ENCODE peak calls at places on chromosomes 13 and 19, in ten cellular contexts. O is H1, B is IMR-90, Y is endothelial cell of umbilical vein, V is SK-N-SH, Z is PC-9, H is GM23338, C is PC-3, F is HCT116, L is OCI-LY7. E is an unnamed sample.
A peak's percentile ranks its signal among the peaks of the same experiment; 100 is the strongest.

GRCh38 chr19:52786078-52786463 is 520 bp downstream of the ZNF600 start:
- DNase-seq in L (no peak), Z (no peak), F (no peak), C (peak; percentile 19), H (peak; percentile 39), Y (peak; percentile 2), O (peak; percentile 55), V (peak; percentile 41), B (no peak), E (peak; percentile 35)

GRCh38 chr13:41060723-41061074 is 610 bp upstream of the WBP4 start:
- DNase-seq in Z (peak; percentile 58), B (no peak), Y (peak; percentile 81), O (peak; percentile 90), H (peak; percentile 76), L (peak; percentile 86), C (peak; percentile 67), F (peak; percentile 47), V (peak; percentile 75), E (peak; percentile 92)

GRCh38 chr13:40813662-40814454 is 24.4 kb downstream of the SLC25A15 start:
- DNase-seq in Y (peak; percentile 16), C (peak; percentile 53), B (peak; percentile 34), H (peak; percentile 78), F (no peak), V (peak; percentile 27), O (peak; percentile 57), L (peak; percentile 73), Z (no peak), E (peak; percentile 41)

GRCh38 chr13:110229905-110230563 is 76.9 kb downstream of the COL4A1 start:
- DNase-seq in O (no peak), Z (no peak), H (no peak), C (no peak), L (no peak), B (no peak), V (no peak), F (no peak), Y (no peak), E (no peak)

GRCh38 chr13:20217168-20217567 is 15.0 kb downstream of the GJB6 start:
- DNase-seq in O (no peak), B (no peak), V (no peak), Z (no peak), H (no peak), F (no peak), Y (no peak), C (no peak), L (no peak), E (no peak)

GRCh38 chr19:41694831-41695635 is 7.0 kb upstream of the CEACAM7 start:
- DNase-seq in V (no peak), Y (no peak), L (no peak), B (no peak), H (no peak), C (no peak), F (no peak), O (no peak), Z (no peak), E (no peak)

GRCh38 chr13:59016250-59016649 is 1147.5 kb downstream of the DIAPH3 start:
- DNase-seq in O (no peak), F (no peak), Y (no peak), H (no peak), B (no peak), Z (no peak), L (no peak), C (no peak), V (no peak), E (no peak)

GRCh38 chr13:97749174-97749573 is 204.3 kb upstream of the IPO5 start:
- DNase-seq in O (no peak), B (peak; percentile 1), Y (peak; percentile 12), C (peak; percentile 85), H (peak; percentile 15), L (no peak), V (no peak), F (peak; percentile 32), Z (peak; percentile 70), E (no peak)

GRCh38 chr13:108947551-108948030 is 318.2 kb downstream of the MYO16 start:
- DNase-seq in O (no peak), H (no peak), F (no peak), B (peak; percentile 30), L (no peak), C (no peak), V (no peak), Z (no peak), Y (no peak), E (no peak)

DNA sequence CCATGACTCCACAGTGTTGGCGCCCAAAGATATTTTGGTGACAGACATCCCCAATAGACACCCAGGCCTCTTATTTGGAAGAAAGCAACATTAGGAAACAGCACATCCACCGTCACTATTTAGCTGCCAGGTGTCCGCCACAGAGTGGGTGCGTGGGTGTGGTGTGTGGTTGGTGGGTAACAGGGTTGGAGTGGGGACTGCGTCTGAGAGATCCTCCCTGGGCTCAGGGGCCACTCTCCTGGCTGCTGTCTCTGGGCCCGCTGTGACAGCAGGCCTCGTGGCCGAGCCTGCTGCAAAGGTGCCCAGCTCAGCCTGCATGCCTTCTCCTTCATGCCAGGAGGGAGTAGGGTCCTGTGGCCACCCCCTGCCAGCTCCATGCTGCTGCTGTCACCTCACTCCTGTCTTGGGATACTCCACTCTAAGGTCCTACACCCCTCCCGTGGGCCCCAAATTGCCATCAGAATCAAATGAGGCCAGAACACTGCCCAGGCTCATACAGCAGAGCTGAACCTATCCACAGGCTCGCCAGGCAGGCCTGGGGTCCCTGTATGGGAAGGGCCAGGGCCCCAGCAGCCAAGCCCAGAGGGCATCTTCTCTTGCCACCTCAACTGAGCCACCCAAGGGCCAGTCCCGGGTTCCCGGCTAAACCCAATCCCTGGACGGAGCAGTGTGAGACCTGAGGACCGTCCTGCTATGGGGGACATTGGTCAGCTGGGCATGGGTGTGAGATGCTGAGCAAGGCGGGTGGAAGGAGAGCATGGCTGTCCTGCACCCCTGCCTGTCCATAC is 24.7 kb upstream of the TIMM44 start:
- DNase-seq in H (no peak), C (no peak), F (no peak), L (no peak), O (no peak), B (no peak), V (no peak), Z (no peak), Y (no peak), E (no peak)
- H3K4me2 ChIP-seq in H (no peak overlapping the region), C (no peak overlapping the region), F (no peak overlapping the region), L (no peak overlapping the region), O (no peak overlapping the region), B (no peak overlapping the region), V (no peak overlapping the region), Z (no peak overlapping the region), Y (no peak overlapping the region), E (no peak overlapping the region)

GRCh38 chr19:8461891-8462290 is 17.1 kb downstream of the HNRNPM start:
- DNase-seq in O (no peak), H (no peak), F (no peak), V (no peak), Y (no peak), Z (no peak), C (no peak), B (no peak), L (no peak), E (no peak)

GRCh38 chr19:8461376-8461775 is 16.6 kb downstream of the HNRNPM start:
- DNase-seq in C (no peak), H (no peak), B (no peak), Z (no peak), V (no peak), O (no peak), Y (no peak), F (no peak), L (no peak), E (no peak)

GRCh38 chr19:8459520-8460260 is 14.9 kb downstream of the HNRNPM start:
- DNase-seq in Y (peak; percentile 43), B (peak; percentile 86), F (no peak), V (no peak), Z (peak; percentile 88), L (no peak), O (no peak), C (peak; percentile 84), H (no peak), E (no peak)

GRCh38 chr19:8459095-8459494 is 14.3 kb downstream of the HNRNPM start:
- DNase-seq in V (no peak), C (no peak), H (no peak), O (no peak), F (no peak), L (no peak), Z (no peak), B (no peak), Y (no peak), E (no peak)

GRCh38 chr19:8460516-8461298 is 15.9 kb downstream of the HNRNPM start:
- DNase-seq in Z (no peak), H (no peak), F (no peak), Y (no peak), L (no peak), V (no peak), C (no peak), B (no peak), O (no peak), E (no peak)
- H3K4me2 ChIP-seq in Z (peak overlapping the region; percentile 49), H (peak overlapping the region; percentile 21), F (no peak overlapping the region), Y (no peak overlapping the region), L (no peak overlapping the region), V (peak overlapping the region; percentile 5), C (peak overlapping the region; percentile 52), B (peak overlapping the region; percentile 84), O (no peak overlapping the region), E (no peak overlapping the region)

GRCh38 chr19:14441041-14441938 is 8.2 kb downstream of the PKN1 start:
- DNase-seq in Y (no peak), Z (no peak), C (no peak), V (peak; percentile 57), O (no peak), L (no peak), H (no peak), F (no peak), B (no peak), E (no peak)
- H3K4me2 ChIP-seq in Y (no peak overlapping the region), Z (no peak overlapping the region), C (no peak overlapping the region), V (no peak overlapping the region), O (no peak overlapping the region), L (peak overlapping the region; percentile 89), H (no peak overlapping the region), F (no peak overlapping the region), B (no peak overlapping the region), E (no peak overlapping the region)

DNA sequence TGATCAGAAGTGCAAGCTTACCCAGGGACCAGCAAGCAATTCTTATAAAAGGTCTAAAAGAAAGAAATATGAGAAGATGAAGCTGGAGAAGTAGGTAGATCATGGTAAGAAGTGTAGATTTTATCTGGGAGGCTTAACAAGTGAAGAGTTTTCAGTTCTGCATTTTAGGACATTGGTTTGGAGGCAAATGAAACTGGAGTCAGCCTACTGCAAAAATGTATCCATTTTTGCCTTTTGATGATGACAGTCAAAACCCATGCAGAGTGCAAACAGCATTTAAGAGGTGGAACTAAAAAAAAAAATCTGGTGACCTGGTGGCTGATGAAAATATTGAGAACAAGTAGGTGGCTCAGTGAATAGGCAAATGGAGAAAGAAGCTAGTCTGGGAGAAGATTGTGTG is 216.9 kb downstream of the DNAJC15 start:
- DNase-seq in O (no peak), H (no peak), C (no peak), Z (no peak), F (no peak), Y (no peak), B (no peak), V (no peak), L (peak; percentile 60), E (no peak)
- H3K4me2 ChIP-seq in O (no peak overlapping the region), H (no peak overlapping the region), C (no peak overlapping the region), Z (no peak overlapping the region), F (no peak overlapping the region), Y (no peak overlapping the region), B (no peak overlapping the region), V (no peak overlapping the region), L (peak overlapping the region; percentile 58), E (no peak overlapping the region)